ENCODE peak calls at places on chromosomes 3 and 15, in eight cellular contexts. One of them, this sample, is unnamed. For H3K4me1, the result is how much of the 10 kb centered on the place peaks cover.

GRCh38 chr3:134052370-134052769 is 22.6 kb upstream of the SLCO2A1 start:
- DNase-seq in thoracic aorta: no peak
- DNase-seq in effector memory CD4-positive, alpha-beta T cell: no peak
- DNase-seq in GM23248: no peak
- DNase-seq in heart left ventricle: no peak
- DNase-seq in H9: no peak
- DNase-seq in HepG2: no peak
- DNase-seq in ascending aorta: no peak
- DNase-seq in this sample: no peak

GRCh38 chr3:62542185-62542584 is 168.8 kb upstream of the FEZF2 start:
- DNase-seq in thoracic aorta: no peak
- DNase-seq in effector memory CD4-positive, alpha-beta T cell: no peak
- DNase-seq in GM23248: no peak
- DNase-seq in heart left ventricle: no peak
- DNase-seq in H9: no peak
- DNase-seq in HepG2: no peak
- DNase-seq in ascending aorta: no peak
- DNase-seq in this sample: no peak

GRCh38 chr3:11260460-11260859 is 11.7 kb upstream of the ATG7 start:
- DNase-seq in thoracic aorta: no peak
- DNase-seq in effector memory CD4-positive, alpha-beta T cell: no peak
- DNase-seq in GM23248: no peak
- DNase-seq in heart left ventricle: no peak
- DNase-seq in H9: no peak
- DNase-seq in HepG2: no peak
- DNase-seq in ascending aorta: no peak
- DNase-seq in this sample: no peak

GRCh38 chr3:101861978-101862421 is 12.7 kb downstream of the NFKBIZ start:
- DNase-seq in thoracic aorta: no peak
- DNase-seq in effector memory CD4-positive, alpha-beta T cell: no peak
- DNase-seq in GM23248: no peak
- DNase-seq in heart left ventricle: no peak
- DNase-seq in H9: no peak
- DNase-seq in HepG2: no peak
- DNase-seq in ascending aorta: no peak
- DNase-seq in this sample: no peak

GRCh38 chr15:41629436-41629835 is 30.8 kb upstream of the MGA start:
- DNase-seq in thoracic aorta: no peak
- DNase-seq in effector memory CD4-positive, alpha-beta T cell: no peak
- DNase-seq in GM23248: no peak
- DNase-seq in heart left ventricle: no peak
- DNase-seq in H9: no peak
- DNase-seq in HepG2: no peak
- DNase-seq in ascending aorta: no peak
- DNase-seq in this sample: no peak

GRCh38 chr15:81285461-81285860 is 38.5 kb downstream of the STARD5 start:
- DNase-seq in thoracic aorta: no peak
- DNase-seq in effector memory CD4-positive, alpha-beta T cell: no peak
- DNase-seq in GM23248: no peak
- DNase-seq in heart left ventricle: no peak
- DNase-seq in H9: no peak
- DNase-seq in HepG2: no peak
- DNase-seq in ascending aorta: no peak
- DNase-seq in this sample: no peak

GRCh38 chr3:193883551-193883950 is 252.4 kb upstream of the HES1 start:
- DNase-seq in thoracic aorta: no peak
- DNase-seq in effector memory CD4-positive, alpha-beta T cell: no peak
- DNase-seq in GM23248: no peak
- DNase-seq in heart left ventricle: no peak
- DNase-seq in H9: no peak
- DNase-seq in HepG2: no peak
- DNase-seq in ascending aorta: no peak
- DNase-seq in this sample: no peak

GRCh38 chr3:143291826-143292447 is 172.4 kb downstream of the CHST2 start:
- DNase-seq in thoracic aorta: no peak
- DNase-seq in effector memory CD4-positive, alpha-beta T cell: no peak
- DNase-seq in GM23248: no peak
- DNase-seq in heart left ventricle: peak
- DNase-seq in H9: no peak
- DNase-seq in HepG2: no peak
- DNase-seq in ascending aorta: no peak
- DNase-seq in this sample: no peak

GRCh38 chr15:42796955-42797779 is 60.2 kb upstream of the CDAN1 start:
- DNase-seq in thoracic aorta: no peak
- DNase-seq in effector memory CD4-positive, alpha-beta T cell: no peak
- DNase-seq in GM23248: peak
- DNase-seq in heart left ventricle: no peak
- DNase-seq in H9: no peak
- DNase-seq in HepG2: no peak
- DNase-seq in ascending aorta: no peak
- DNase-seq in this sample: no peak

GRCh38 chr3:99875573-99875924 is 57.9 kb downstream of the CMSS1 start:
- DNase-seq in thoracic aorta: no peak
- DNase-seq in effector memory CD4-positive, alpha-beta T cell: no peak
- DNase-seq in GM23248: peak
- DNase-seq in heart left ventricle: no peak
- DNase-seq in H9: no peak
- DNase-seq in HepG2: peak
- DNase-seq in ascending aorta: no peak
- DNase-seq in this sample: no peak

GRCh38 chr3:168094580-168094876 is 1.2 kb downstream of the GOLIM4 start:
- DNase-seq in thoracic aorta: peak
- DNase-seq in effector memory CD4-positive, alpha-beta T cell: no peak
- DNase-seq in GM23248: no peak
- DNase-seq in heart left ventricle: peak
- DNase-seq in H9: no peak
- DNase-seq in HepG2: no peak
- DNase-seq in ascending aorta: no peak
- DNase-seq in this sample: peak

GRCh38 chr3:148680289-148680688 is 17.4 kb upstream of the AGTR1 start:
- DNase-seq in thoracic aorta: no peak
- DNase-seq in effector memory CD4-positive, alpha-beta T cell: no peak
- DNase-seq in GM23248: no peak
- DNase-seq in heart left ventricle: no peak
- DNase-seq in H9: no peak
- DNase-seq in HepG2: no peak
- DNase-seq in ascending aorta: no peak
- DNase-seq in this sample: no peak

GRCh38 chr15:99085413-99086326 is 19.2 kb upstream of the SYNM start:
- DNase-seq in thoracic aorta: no peak
- DNase-seq in effector memory CD4-positive, alpha-beta T cell: no peak
- DNase-seq in GM23248: peak
- DNase-seq in heart left ventricle: peak
- DNase-seq in H9: no peak
- DNase-seq in HepG2: no peak
- DNase-seq in ascending aorta: no peak
- DNase-seq in this sample: no peak

GRCh38 chr3:53171827-53172505 is 11.0 kb downstream of the PRKCD start:
- DNase-seq in thoracic aorta: no peak
- DNase-seq in effector memory CD4-positive, alpha-beta T cell: no peak
- DNase-seq in GM23248: no peak
- DNase-seq in heart left ventricle: no peak
- DNase-seq in H9: peak
- DNase-seq in HepG2: no peak
- DNase-seq in ascending aorta: no peak
- DNase-seq in this sample: no peak

GRCh38 chr15:82709421-82710207 is at the start of gene AP3B2:
- DNase-seq in thoracic aorta: no peak
- DNase-seq in effector memory CD4-positive, alpha-beta T cell: peak
- DNase-seq in GM23248: peak
- DNase-seq in heart left ventricle: peak
- DNase-seq in H9: peak
- DNase-seq in HepG2: peak
- DNase-seq in ascending aorta: no peak
- DNase-seq in this sample: peak

GRCh38 chr3:128435058-128435457 is 31.6 kb downstream of the DNAJB8 start:
- DNase-seq in thoracic aorta: no peak
- DNase-seq in effector memory CD4-positive, alpha-beta T cell: no peak
- DNase-seq in GM23248: peak
- DNase-seq in heart left ventricle: no peak
- DNase-seq in H9: peak
- DNase-seq in HepG2: no peak
- DNase-seq in ascending aorta: no peak
- DNase-seq in this sample: no peak

GRCh38 chr15:50907866-50908208 is 646 bp upstream of the AP4E1 start:
- DNase-seq in thoracic aorta: no peak
- DNase-seq in effector memory CD4-positive, alpha-beta T cell: peak
- DNase-seq in GM23248: peak
- DNase-seq in heart left ventricle: peak
- DNase-seq in H9: peak
- DNase-seq in HepG2: peak
- DNase-seq in ascending aorta: no peak
- DNase-seq in this sample: no peak

GRCh38 chr15:48555244-48555804 is 90.2 kb downstream of the FBN1 start:
- DNase-seq in thoracic aorta: no peak
- DNase-seq in effector memory CD4-positive, alpha-beta T cell: no peak
- DNase-seq in GM23248: peak
- DNase-seq in heart left ventricle: no peak
- DNase-seq in H9: no peak
- DNase-seq in HepG2: no peak
- DNase-seq in ascending aorta: no peak
- DNase-seq in this sample: no peak

GRCh38 chr3:21795152-21795837 is 44.3 kb upstream of the ZNF385D start:
- DNase-seq in thoracic aorta: no peak
- DNase-seq in effector memory CD4-positive, alpha-beta T cell: no peak
- DNase-seq in GM23248: peak
- DNase-seq in heart left ventricle: peak
- DNase-seq in H9: no peak
- DNase-seq in HepG2: no peak
- DNase-seq in ascending aorta: no peak
- DNase-seq in this sample: peak

GRCh38 chr3:12268050-12268449 is 20.8 kb upstream of the PPARG start:
- DNase-seq in thoracic aorta: no peak
- DNase-seq in effector memory CD4-positive, alpha-beta T cell: no peak
- DNase-seq in GM23248: no peak
- DNase-seq in heart left ventricle: no peak
- DNase-seq in H9: no peak
- DNase-seq in HepG2: no peak
- DNase-seq in ascending aorta: no peak
- DNase-seq in this sample: no peak

GRCh38 chr3:134333522-134334181 is 40.6 kb downstream of the AMOTL2 start:
- DNase-seq in thoracic aorta: no peak
- DNase-seq in effector memory CD4-positive, alpha-beta T cell: no peak
- DNase-seq in GM23248: peak
- DNase-seq in heart left ventricle: no peak
- DNase-seq in H9: peak
- DNase-seq in HepG2: peak
- DNase-seq in ascending aorta: no peak
- DNase-seq in this sample: no peak

GRCh38 chr15:70698991-70699390 is 64.4 kb downstream of the UACA start:
- DNase-seq in thoracic aorta: no peak
- DNase-seq in effector memory CD4-positive, alpha-beta T cell: no peak
- DNase-seq in GM23248: no peak
- DNase-seq in heart left ventricle: no peak
- DNase-seq in H9: no peak
- DNase-seq in HepG2: no peak
- DNase-seq in ascending aorta: no peak
- DNase-seq in this sample: no peak
- H3K4me1 ChIP-seq in thoracic aorta: half or more
- H3K4me1 ChIP-seq in effector memory CD4-positive, alpha-beta T cell: under half
- H3K4me1 ChIP-seq in GM23248: half or more
- H3K4me1 ChIP-seq in heart left ventricle: half or more
- H3K4me1 ChIP-seq in H9: under half
- H3K4me1 ChIP-seq in HepG2: under half
- H3K4me1 ChIP-seq in ascending aorta: half or more
- H3K4me1 ChIP-seq in this sample: under half

DNA sequence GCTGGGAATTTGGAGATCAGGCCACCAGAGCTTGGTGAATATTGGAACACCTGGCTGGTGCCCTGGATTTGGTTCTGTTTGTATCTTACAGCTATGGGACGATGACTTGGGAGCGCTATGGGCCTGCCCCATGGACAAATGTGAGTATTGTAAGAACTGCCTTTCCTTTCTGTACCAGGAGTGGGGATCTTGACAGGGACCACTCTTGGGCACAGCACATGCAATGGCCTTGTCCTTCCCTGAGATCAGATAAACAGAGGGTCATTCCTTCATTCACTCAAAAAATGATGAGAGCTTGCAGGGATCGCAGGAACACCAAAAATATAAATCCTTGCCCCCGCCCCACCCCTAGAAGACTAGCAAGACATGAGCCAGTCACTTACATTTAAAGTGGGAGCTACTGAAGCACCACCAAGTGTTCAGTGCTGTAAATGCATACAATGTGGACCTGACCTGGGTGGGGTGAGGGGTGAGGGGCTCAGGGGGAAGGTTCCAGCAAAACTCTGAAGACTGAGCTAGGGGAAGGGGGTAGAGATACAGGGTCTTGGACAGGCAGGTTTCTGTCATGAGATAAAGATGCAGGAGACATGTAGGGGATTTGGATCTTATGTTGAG is 2.7 kb upstream of the CRELD1 start:
- DNase-seq in thoracic aorta: no peak
- DNase-seq in effector memory CD4-positive, alpha-beta T cell: no peak
- DNase-seq in GM23248: peak
- DNase-seq in heart left ventricle: no peak
- DNase-seq in H9: no peak
- DNase-seq in HepG2: peak
- DNase-seq in ascending aorta: no peak
- DNase-seq in this sample: no peak
- H3K4me1 ChIP-seq in thoracic aorta: under half
- H3K4me1 ChIP-seq in effector memory CD4-positive, alpha-beta T cell: under half
- H3K4me1 ChIP-seq in GM23248: under half
- H3K4me1 ChIP-seq in heart left ventricle: under half
- H3K4me1 ChIP-seq in H9: under half
- H3K4me1 ChIP-seq in HepG2: under half
- H3K4me1 ChIP-seq in ascending aorta: under half
- H3K4me1 ChIP-seq in this sample: under half

DNA sequence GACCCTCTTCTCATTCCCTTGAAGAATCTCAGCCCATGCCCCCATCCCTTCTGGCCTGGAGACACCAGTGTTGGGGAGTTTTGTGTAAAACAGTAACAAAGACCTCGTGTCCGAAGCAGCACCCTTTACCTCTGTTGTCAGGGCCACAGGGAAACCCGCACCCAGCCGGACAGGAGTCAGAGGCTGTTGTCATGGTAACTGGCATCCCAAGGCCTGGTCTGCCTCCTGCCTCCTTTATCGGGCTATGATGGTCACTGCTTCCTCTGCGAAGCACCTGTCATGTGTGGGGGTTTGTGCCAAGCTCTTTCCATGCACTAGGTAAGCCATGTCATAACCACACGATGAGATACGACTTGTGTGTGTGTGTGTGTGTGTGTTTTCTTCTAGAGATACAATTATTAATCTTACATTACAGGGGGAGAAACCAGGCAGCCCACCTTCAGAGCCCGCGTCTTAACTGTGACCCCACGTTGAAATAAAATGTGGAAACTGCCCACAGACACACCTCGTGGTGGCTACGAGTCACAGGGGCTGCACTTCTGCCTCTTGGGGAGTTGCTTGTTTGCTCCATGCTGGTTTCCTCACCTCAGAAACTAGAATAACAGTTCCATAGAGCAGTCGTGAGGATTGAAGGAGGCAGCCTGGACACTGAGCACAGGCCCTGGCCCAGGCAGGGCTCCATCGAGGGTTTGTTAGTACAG is 18.0 kb downstream of the ZDHHC19 start:
- DNase-seq in thoracic aorta: no peak
- DNase-seq in effector memory CD4-positive, alpha-beta T cell: no peak
- DNase-seq in GM23248: no peak
- DNase-seq in heart left ventricle: no peak
- DNase-seq in H9: no peak
- DNase-seq in HepG2: no peak
- DNase-seq in ascending aorta: no peak
- DNase-seq in this sample: no peak
- H3K4me1 ChIP-seq in thoracic aorta: under half
- H3K4me1 ChIP-seq in effector memory CD4-positive, alpha-beta T cell: under half
- H3K4me1 ChIP-seq in GM23248: under half
- H3K4me1 ChIP-seq in heart left ventricle: under half
- H3K4me1 ChIP-seq in H9: under half
- H3K4me1 ChIP-seq in HepG2: half or more
- H3K4me1 ChIP-seq in ascending aorta: under half
- H3K4me1 ChIP-seq in this sample: under half

GRCh38 chr15:66832679-66833078 is 130.6 kb downstream of the SMAD6 start:
- DNase-seq in thoracic aorta: no peak
- DNase-seq in effector memory CD4-positive, alpha-beta T cell: no peak
- DNase-seq in GM23248: peak
- DNase-seq in heart left ventricle: no peak
- DNase-seq in H9: no peak
- DNase-seq in HepG2: no peak
- DNase-seq in ascending aorta: no peak
- DNase-seq in this sample: no peak
- H3K4me1 ChIP-seq in thoracic aorta: under half
- H3K4me1 ChIP-seq in effector memory CD4-positive, alpha-beta T cell: under half
- H3K4me1 ChIP-seq in GM23248: under half
- H3K4me1 ChIP-seq in heart left ventricle: under half
- H3K4me1 ChIP-seq in H9: under half
- H3K4me1 ChIP-seq in HepG2: under half
- H3K4me1 ChIP-seq in ascending aorta: under half
- H3K4me1 ChIP-seq in this sample: under half